ENCODE peak calls at places on chromosomes 7 and 10, in nine cellular contexts. I is left ventricle myocardium superior; T is stimulated activated CD4-positive, alpha-beta T cell treated with anti-CD3 and anti-CD28 coated beads, Interleukin-4, amount 100 ng/mL, for 48 hours; X is uterus; H is IMR-90; Y is cardiac muscle cell; D is NCI-H1417; M is Calu3; O is AG10803. L is an unnamed sample.

GRCh38 chr7:34982371-34983019 is 54.8 kb downstream of the DPY19L1 start:
- DNase-seq in I (no peak), T (no peak), X (no peak), H (no peak), Y (no peak), D (no peak), M (no peak), O (no peak), L (no peak)

GRCh38 chr10:99834410-99834809 is 52.0 kb downstream of the ABCC2 start:
- DNase-seq in I (no peak), T (no peak), X (no peak), H (peak), Y (no peak), D (no peak), M (no peak), O (peak), L (no peak)

GRCh38 chr10:66833023-66833422 is 92.8 kb upstream of the LRRTM3 start:
- DNase-seq in I (no peak), T (no peak), X (no peak), H (no peak), Y (no peak), D (no peak), M (no peak), O (no peak), L (no peak)

GRCh38 chr10:32328499-32328898 is 18.5 kb downstream of the EPC1 start:
- DNase-seq in I (no peak), T (no peak), X (no peak), H (no peak), Y (no peak), D (no peak), M (no peak), O (no peak), L (no peak)

GRCh38 chr7:318476-319266 is 28.7 kb downstream of the FOXL3 start:
- DNase-seq in I (no peak), T (no peak), X (no peak), H (no peak), Y (no peak), D (no peak), M (no peak), O (no peak), L (no peak)

GRCh38 chr7:114082934-114083647 is 164.3 kb upstream of the PPP1R3A start:
- DNase-seq in I (peak), T (no peak), X (peak), H (no peak), Y (peak), D (no peak), M (no peak), O (no peak), L (peak)

GRCh38 chr10:47309403-47310089 is 9.5 kb downstream of the GDF10 start:
- DNase-seq in I (no peak), T (no peak), X (no peak), H (no peak), Y (no peak), D (no peak), M (no peak), O (no peak), L (no peak)

GRCh38 chr10:33039167-33039566 is 81.1 kb upstream of the ITGB1 start:
- DNase-seq in I (no peak), T (no peak), X (no peak), H (no peak), Y (no peak), D (no peak), M (no peak), O (no peak), L (no peak)

GRCh38 chr10:123573236-123574147 is 92.7 kb upstream of the GPR26 start:
- DNase-seq in I (peak), T (peak), X (no peak), H (no peak), Y (peak), D (no peak), M (peak), O (peak), L (peak)

GRCh38 chr10:130967161-130967560 is 344.4 kb downstream of the TCERG1L start:
- DNase-seq in I (no peak), T (no peak), X (no peak), H (no peak), Y (no peak), D (no peak), M (no peak), O (no peak), L (no peak)

GRCh38 chr7:127667017-127667670 is 15.2 kb downstream of the SND1 start:
- DNase-seq in I (no peak), T (no peak), X (no peak), H (peak), Y (no peak), D (no peak), M (no peak), O (peak), L (no peak)

GRCh38 chr10:124997791-124998623 is 56.1 kb downstream of the ZRANB1 start:
- DNase-seq in I (no peak), T (no peak), X (peak), H (no peak), Y (no peak), D (no peak), M (no peak), O (no peak), L (no peak)

GRCh38 chr10:3538850-3539531 is 246.0 kb downstream of the KLF6 start:
- DNase-seq in I (no peak), T (no peak), X (no peak), H (peak), Y (no peak), D (no peak), M (peak), O (peak), L (peak)

L was measured in hepatocyte.